ENCODE peak calls at places on chromosomes 6 and 20, in four cellular contexts. N is right cardiac atrium, B is HCT116, I is endothelial cell. X is an unnamed sample.

GRCh38 chr20:44264287-44264686 is 17.2 kb downstream of the GDAP1L1 start:
- DNase-seq in N (no peak), B (no peak), I (no peak), X (no peak)

GRCh38 chr20:33561981-33562601 is 72.2 kb downstream of the CBFA2T2 start:
- DNase-seq in N (peak; percentile 77), B (peak; percentile 28), I (no peak), X (peak; percentile 79)

GRCh38 chr6:6546318-6547110 is 42.0 kb upstream of the LY86 start:
- DNase-seq in N (peak; percentile 75), B (no peak), I (peak; percentile 49), X (no peak)

GRCh38 chr20:55166063-55166462 is 690.7 kb downstream of the DOK5 start:
- DNase-seq in N (no peak), B (no peak), I (no peak), X (no peak)

GRCh38 chr6:21454262-21454661 is 139.3 kb upstream of the SOX4 start:
- DNase-seq in N (no peak), B (no peak), I (no peak), X (no peak)

GRCh38 chr20:17609978-17610377 is 40.1 kb downstream of the DSTN start:
- DNase-seq in N (no peak), B (no peak), I (no peak), X (no peak)

GRCh38 chr20:9609892-9610502 is 95.6 kb downstream of the LAMP5 start:
- DNase-seq in N (no peak), B (peak; percentile 59), I (peak; percentile 70), X (peak; percentile 75)

GRCh38 chr6:27492776-27493175 is 19.9 kb upstream of the ZNF184 start:
- DNase-seq in N (no peak), B (no peak), I (no peak), X (no peak)

GRCh38 chr6:113696960-113697359 is 160.2 kb upstream of the MARCKS start:
- DNase-seq in N (no peak), B (no peak), I (no peak), X (no peak)

GRCh38 chr20:36467076-36467999 is 74.0 kb upstream of the MYL9 start:
- DNase-seq in N (no peak), B (no peak), I (no peak), X (peak; percentile 35)

GRCh38 chr6:163427498-163428254 is 13.2 kb downstream of the QKI start:
- DNase-seq in N (no peak), B (peak; percentile 16), I (no peak), X (no peak)

GRCh38 chr20:24676978-24677370 is 207.5 kb downstream of the SYNDIG1 start:
- DNase-seq in N (no peak), B (no peak), I (no peak), X (no peak)

GRCh38 chr20:37670426-37670825 is 23.4 kb upstream of the CTNNBL1 start:
- DNase-seq in N (peak; percentile 65), B (no peak), I (no peak), X (no peak)

GRCh38 chr20:431012-431904 is 23.2 kb downstream of the RBCK1 start:
- DNase-seq in N (peak; percentile 78), B (peak; percentile 69), I (peak; percentile 57), X (peak; percentile 62)

GRCh38 chr6:5930968-5931367 is 75.8 kb downstream of the NRN1 start:
- DNase-seq in N (no peak), B (no peak), I (no peak), X (no peak)

GRCh38 chr6:5012531-5012930 is 8.7 kb upstream of the RPP40 start:
- DNase-seq in N (no peak), B (no peak), I (no peak), X (no peak)

GRCh38 chr6:30882764-30883475 is 1.4 kb upstream of the DDR1 start:
- DNase-seq in N (peak; percentile 66), B (peak; percentile 54), I (no peak), X (peak; percentile 77)

GRCh38 chr6:82131441-82131840 is 116.1 kb downstream of the IBTK start:
- DNase-seq in N (no peak), B (no peak), I (no peak), X (no peak)

GRCh38 chr20:49288784-49289696 is 11.2 kb upstream of the ZNFX1 start:
- DNase-seq in N (no peak), B (no peak), I (no peak), X (peak; percentile 60)

GRCh38 chr6:23137596-23137995 is 568.2 kb downstream of the HDGFL1 start:
- DNase-seq in N (no peak), B (no peak), I (no peak), X (no peak)

GRCh38 chr6:158629376-158630221 is 14.9 kb downstream of the DYNLT1 start:
- DNase-seq in N (peak; percentile 71), B (no peak), I (no peak), X (no peak)

GRCh38 chr20:35619196-35620095 is 3.8 kb downstream of the SPAG4 start:
- DNase-seq in N (peak; percentile 94), B (peak; percentile 76), I (peak; percentile 83), X (peak; percentile 81)

GRCh38 chr6:44003345-44004061 is 123.7 kb downstream of the MRPL14 start:
- DNase-seq in N (no peak), B (no peak), I (peak; percentile 23), X (no peak)

GRCh38 chr20:59645761-59646171 is 41.4 kb downstream of the PHACTR3 start:
- DNase-seq in N (no peak), B (no peak), I (no peak), X (no peak)

GRCh38 chr20:49759266-49759950 is 45.7 kb upstream of the B4GALT5 start:
- DNase-seq in N (no peak), B (no peak), I (no peak), X (no peak)

GRCh38 chr6:56156643-56157042 is 90.7 kb downstream of the COL21A1 start:
- DNase-seq in N (no peak), B (no peak), I (no peak), X (no peak)

GRCh38 chr20:56003966-56004365 is 1.4 kb downstream of the CBLN4 start:
- DNase-seq in N (peak; percentile 46), B (no peak), I (no peak), X (peak; percentile 38)

X was measured in mucosa of gallbladder.